ENCODE peak calls at places on chromosomes 3 and 15, in five cellular contexts. One of them, this sample, is unnamed.

GRCh38 chr15:68409736-68410370 is 22.1 kb downstream of the ITGA11 start:
- DNase-seq in activated T-helper 1 cell treated with Interleukin-2 at 50 U/mL for 16 hours: no peak
- DNase-seq in GM12865: no peak
- DNase-seq in NCI-H345: no peak
- DNase-seq in 8988T: no peak
- DNase-seq in this sample: no peak

GRCh38 chr3:133452603-133453313 is 52.9 kb downstream of the BFSP2 start:
- DNase-seq in activated T-helper 1 cell treated with Interleukin-2 at 50 U/mL for 16 hours: no peak
- DNase-seq in 8988T: no peak
- DNase-seq in NCI-H345: no peak
- DNase-seq in GM12865: no peak
- DNase-seq in this sample: no peak

GRCh38 chr3:148211725-148212124 is 486.0 kb upstream of the AGTR1 start:
- DNase-seq in activated T-helper 1 cell treated with Interleukin-2 at 50 U/mL for 16 hours: no peak
- DNase-seq in GM12865: peak
- DNase-seq in 8988T: no peak
- DNase-seq in NCI-H345: no peak
- DNase-seq in this sample: no peak

GRCh38 chr3:40044487-40044886 is 235.1 kb downstream of the MYRIP start:
- DNase-seq in GM12865: no peak
- DNase-seq in 8988T: peak
- DNase-seq in activated T-helper 1 cell treated with Interleukin-2 at 50 U/mL for 16 hours: no peak
- DNase-seq in NCI-H345: no peak
- DNase-seq in this sample: no peak

GRCh38 chr15:90812881-90813280 is 55.5 kb upstream of the FURIN start:
- DNase-seq in NCI-H345: no peak
- DNase-seq in GM12865: no peak
- DNase-seq in 8988T: no peak
- DNase-seq in activated T-helper 1 cell treated with Interleukin-2 at 50 U/mL for 16 hours: no peak
- DNase-seq in this sample: no peak

GRCh38 chr15:39468828-39469227 is 112.1 kb upstream of the THBS1 start:
- DNase-seq in GM12865: no peak
- DNase-seq in NCI-H345: no peak
- DNase-seq in activated T-helper 1 cell treated with Interleukin-2 at 50 U/mL for 16 hours: no peak
- DNase-seq in 8988T: no peak
- DNase-seq in this sample: no peak

GRCh38 chr3:125357032-125357658 is 18.0 kb downstream of the ZNF148 start:
- DNase-seq in GM12865: peak
- DNase-seq in activated T-helper 1 cell treated with Interleukin-2 at 50 U/mL for 16 hours: peak
- DNase-seq in 8988T: no peak
- DNase-seq in NCI-H345: no peak
- DNase-seq in this sample: peak

GRCh38 chr3:28207000-28207733 is 34.3 kb upstream of the CMC1 start:
- DNase-seq in 8988T: no peak
- DNase-seq in GM12865: no peak
- DNase-seq in NCI-H345: no peak
- DNase-seq in activated T-helper 1 cell treated with Interleukin-2 at 50 U/mL for 16 hours: no peak
- DNase-seq in this sample: no peak

GRCh38 chr3:10263549-10264363 is 15.5 kb downstream of the TATDN2 start:
- DNase-seq in activated T-helper 1 cell treated with Interleukin-2 at 50 U/mL for 16 hours: peak
- DNase-seq in NCI-H345: no peak
- DNase-seq in GM12865: peak
- DNase-seq in 8988T: peak
- DNase-seq in this sample: no peak

GRCh38 chr3:188309437-188310269 is 155.7 kb downstream of the LPP start:
- DNase-seq in GM12865: peak
- DNase-seq in 8988T: no peak
- DNase-seq in NCI-H345: no peak
- DNase-seq in activated T-helper 1 cell treated with Interleukin-2 at 50 U/mL for 16 hours: no peak
- DNase-seq in this sample: no peak